ENCODE peak calls at places on chromosomes 3 and 15, in nine cellular contexts. B is right lobe of liver; D is stimulated activated CD4-positive, alpha-beta T cell treated with anti-CD3 and anti-CD28 coated beads, Interleukin-4, amount 100 ng/mL, for 24 hours; S is HuH-7.5; Z is stimulated activated CD8-positive, alpha-beta memory T cell treated with anti-CD3 and anti-CD28 coated beads, Interleukin-7, amount 100 ng/mL, for 1 hour; H is MCF 10A; E is mesendoderm; G is EH; X is fibroblast of mammary gland. K is an unnamed sample.

GRCh38 chr15:32994810-32995424 is 199.6 kb downstream of the FMN1 start:
- DNase-seq in B (no peak), D (no peak), S (no peak), Z (no peak), H (peak), E (peak), G (peak), X (peak), K (no peak)

GRCh38 chr15:78004919-78005634 is 72.4 kb downstream of the TBC1D2B start:
- DNase-seq in B (peak), D (no peak), S (no peak), Z (no peak), H (peak), E (peak), G (peak), X (peak), K (peak)

GRCh38 chr3:72655151-72655551 is 193.1 kb downstream of the SHQ1 start:
- DNase-seq in B (no peak), D (no peak), S (no peak), Z (no peak), H (no peak), E (peak), G (peak), X (peak), K (no peak)

GRCh38 chr15:100099976-100100375 is 241.8 kb downstream of the ADAMTS17 start:
- DNase-seq in B (no peak), D (no peak), S (no peak), Z (no peak), H (no peak), E (no peak), G (no peak), X (no peak), K (no peak)

GRCh38 chr15:67105065-67105951 is 39.9 kb downstream of the SMAD3 start:
- DNase-seq in B (peak), D (no peak), S (no peak), Z (no peak), H (peak), E (peak), G (peak), X (peak), K (no peak)

GRCh38 chr3:70120360-70120966 is 120.9 kb downstream of the SAMMSON start:
- DNase-seq in B (peak), D (peak), S (peak), Z (no peak), H (peak), E (peak), G (peak), X (peak), K (peak)

GRCh38 chr3:108035751-108036150 is 55.1 kb downstream of the CD47 start:
- DNase-seq in B (no peak), D (no peak), S (no peak), Z (no peak), H (no peak), E (peak), G (no peak), X (peak), K (no peak)

GRCh38 chr3:69500604-69501003 is 114.7 kb upstream of the FRMD4B start:
- DNase-seq in B (peak), D (no peak), S (no peak), Z (no peak), H (no peak), E (no peak), G (no peak), X (peak), K (no peak)

GRCh38 chr3:70992557-70992956 is 591.0 kb downstream of the FOXP1 start:
- DNase-seq in B (no peak), D (no peak), S (no peak), Z (no peak), H (no peak), E (no peak), G (peak), X (no peak), K (no peak)

GRCh38 chr3:149783576-149783975 is 8.8 kb downstream of the ANKUB1 start:
- DNase-seq in B (no peak), D (no peak), S (no peak), Z (no peak), H (peak), E (peak), G (peak), X (peak), K (no peak)

GRCh38 chr3:120838441-120839091 is 69.4 kb upstream of the STXBP5L start:
- DNase-seq in B (no peak), D (no peak), S (no peak), Z (no peak), H (no peak), E (no peak), G (no peak), X (no peak), K (no peak)

GRCh38 chr3:146865175-146865755 is 260.1 kb upstream of the PLSCR5 start:
- DNase-seq in B (no peak), D (no peak), S (no peak), Z (no peak), H (no peak), E (peak), G (no peak), X (no peak), K (no peak)

GRCh38 chr3:119413603-119414280 is 49.7 kb downstream of the TMEM39A start:
- DNase-seq in B (no peak), D (no peak), S (no peak), Z (no peak), H (no peak), E (peak), G (no peak), X (no peak), K (peak)